ENCODE peak calls at places on chromosomes 4 and X, in seven cellular contexts. A is upper lobe of right lung; W is cardiac muscle cell; M is endothelial cell of umbilical vein; B is CD8-positive, alpha-beta T cell; C is fibroblast of lung; J is heart left ventricle. Z is an unnamed sample. For H3K27me3 and H3K36me3, the result is how much of the 10 kb centered on the place peaks cover.

GRCh38 chr4:121168446-121168845 is 4.3 kb upstream of the TNIP3 start:
- DNase-seq in A (no peak), W (no peak), M (no peak), B (no peak), C (no peak), J (no peak), Z (no peak)

GRCh38 chr4:5469151-5469775 is 239.1 kb downstream of the EVC2 start:
- DNase-seq in A (no peak), W (no peak), M (no peak), B (no peak), C (no peak), J (no peak), Z (no peak)

GRCh38 chrX:23820235-23820782 is 37.3 kb downstream of the SAT1 start:
- DNase-seq in A (no peak), W (peak), M (no peak), B (no peak), C (peak), J (no peak), Z (no peak)

GRCh38 chr4:40264497-40264896 is 67.7 kb downstream of the RHOH start:
- DNase-seq in A (no peak), W (peak), M (no peak), B (no peak), C (peak), J (no peak), Z (no peak)

GRCh38 chr4:94924566-94924965 is 166.8 kb downstream of the BMPR1B start:
- DNase-seq in A (no peak), W (no peak), M (no peak), B (no peak), C (no peak), J (no peak), Z (no peak)

GRCh38 chr4:40434126-40434692 is 99.1 kb downstream of the CHRNA9 start:
- DNase-seq in A (no peak), W (no peak), M (no peak), B (no peak), C (no peak), J (no peak), Z (no peak)

GRCh38 chrX:38816158-38816557 is 14.9 kb downstream of the MID1IP1 start:
- DNase-seq in A (no peak), W (no peak), M (no peak), B (no peak), C (no peak), J (no peak), Z (no peak)

GRCh38 chr4:19927381-19927780 is 324.3 kb upstream of the SLIT2 start:
- DNase-seq in A (no peak), W (peak), M (no peak), B (no peak), C (peak), J (no peak), Z (no peak)

GRCh38 chrX:65203545-65203944 is 227.3 kb upstream of the ZC4H2 start:
- DNase-seq in A (no peak), W (no peak), M (no peak), B (no peak), C (no peak), J (no peak), Z (no peak)

GRCh38 chr4:149140841-149141240 is 674.8 kb downstream of the IQCM start:
- DNase-seq in A (no peak), W (peak), M (no peak), B (no peak), C (no peak), J (no peak), Z (no peak)

GRCh38 chr4:26815686-26816085 is 45.0 kb upstream of the STIM2 start:
- DNase-seq in A (no peak), W (no peak), M (no peak), B (no peak), C (no peak), J (no peak), Z (no peak)

GRCh38 chrX:73827406-73827805 is 264.4 kb downstream of the CHIC1 start:
- DNase-seq in A (no peak), W (no peak), M (no peak), B (no peak), C (no peak), J (no peak), Z (no peak)

GRCh38 chr4:26034849-26035248 is 120.8 kb downstream of the SMIM20 start:
- DNase-seq in A (no peak), W (no peak), M (no peak), B (no peak), C (no peak), J (no peak), Z (no peak)

GRCh38 chrX:142613403-142613802 is 408.3 kb upstream of the MAGEC2 start:
- DNase-seq in A (no peak), W (no peak), M (no peak), B (no peak), C (no peak), J (no peak), Z (no peak)

GRCh38 chr4:3041192-3042142 is 32.9 kb downstream of the HTT-AS start:
- DNase-seq in A (peak), W (peak), M (peak), B (peak), C (peak), J (peak), Z (peak)
- TF ChIP-seq CTCF in A (no peak), W (no peak), M (no peak), B (no peak), C (no peak), J (no peak), Z (no peak)

GRCh38 chrX:68665502-68665901 is 18.0 kb downstream of the STARD8 start:
- DNase-seq in A (no peak), W (no peak), M (no peak), B (no peak), C (no peak), J (peak), Z (peak)
- H3K27me3 ChIP-seq in A (under half), W (under half), M (under half), B (under half), C (under half), J (under half), Z (under half)

GRCh38 chr4:137526681-137527080 is 5.6 kb downstream of the PCDH18 start:
- DNase-seq in A (no peak), W (no peak), M (no peak), B (no peak), C (no peak), J (no peak), Z (no peak)

GRCh38 chr4:137519406-137519805 is 12.9 kb downstream of the PCDH18 start:
- DNase-seq in A (no peak), W (peak), M (peak), B (no peak), C (peak), J (no peak), Z (no peak)

GRCh38 chr4:137524642-137525384 is 7.5 kb downstream of the PCDH18 start:
- DNase-seq in A (no peak), W (peak), M (peak), B (no peak), C (peak), J (no peak), Z (no peak)

GRCh38 chr4:137523329-137523728 is 9.0 kb downstream of the PCDH18 start:
- DNase-seq in A (no peak), W (no peak), M (no peak), B (no peak), C (no peak), J (no peak), Z (no peak)

GRCh38 chr4:137521053-137521452 is 11.2 kb downstream of the PCDH18 start:
- DNase-seq in A (no peak), W (no peak), M (no peak), B (no peak), C (no peak), J (no peak), Z (no peak)
- H3K36me3 ChIP-seq in A (under half), W (under half), M (under half), B (under half), C (under half), J (under half), Z (under half)

DNA sequence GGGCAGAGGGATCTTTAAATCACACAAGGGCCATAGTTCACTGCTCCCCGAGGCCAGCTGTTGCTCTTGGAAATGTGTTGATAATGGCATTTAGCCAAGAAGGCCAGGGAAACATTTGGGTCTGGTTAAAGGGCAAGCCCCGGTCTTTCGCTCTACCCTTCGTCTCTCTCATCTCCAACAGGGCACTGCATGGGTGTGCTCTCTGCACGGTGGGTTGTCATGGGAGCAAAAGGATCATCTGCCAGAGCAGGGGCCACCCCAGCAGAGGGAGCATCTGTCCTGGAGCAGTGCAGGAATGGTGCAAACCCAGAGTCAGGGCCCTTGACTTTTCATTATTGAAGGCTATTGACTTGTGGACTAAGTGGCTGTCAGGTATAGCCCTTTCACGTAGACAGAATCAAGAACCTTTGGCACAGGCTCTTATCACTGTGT is 22.7 kb upstream of the PGRMC2 start:
- DNase-seq in A (no peak), W (peak), M (no peak), B (no peak), C (no peak), J (peak), Z (peak)
- TF ChIP-seq CTCF in A (peak), W (peak), M (peak), B (no peak), C (peak), J (peak), Z (peak)

Z was measured in heart right ventricle.